ENCODE peak calls at places on chromosomes 12 and 14, in six cellular contexts. T is PC-3, Q is fibroblast of lung, E is neural progenitor cell, I is OCI-LY7, W is IMR-90. U is an unnamed sample. For H3K36me3, the result is how much of the 10 kb centered on the place peaks cover.

GRCh38 chr14:57066887-57067513 is 201.7 kb downstream of the EXOC5 start:
- DNase-seq in T (peak), Q (peak), E (peak), I (peak), W (peak), U (peak)

GRCh38 chr14:93832665-93833064 is 44.4 kb upstream of the PRIMA1 start:
- DNase-seq in T (no peak), Q (no peak), E (no peak), I (no peak), W (no peak), U (no peak)

GRCh38 chr14:92649066-92649465 is 99.4 kb downstream of the LGMN start:
- DNase-seq in T (no peak), Q (no peak), E (no peak), I (no peak), W (no peak), U (no peak)

GRCh38 chr12:112716099-112717093 is 75.2 kb upstream of the RPH3A start:
- DNase-seq in T (no peak), Q (no peak), E (peak), I (peak), W (no peak), U (no peak)

GRCh38 chr14:91374287-91374880 is 43.2 kb downstream of the CCDC88C start:
- DNase-seq in T (no peak), Q (no peak), E (peak), I (peak), W (no peak), U (no peak)

GRCh38 chr14:79856357-79856756 is 354.9 kb downstream of the DIO2 start:
- DNase-seq in T (no peak), Q (peak), E (no peak), I (no peak), W (peak), U (no peak)

GRCh38 chr12:91574975-91575374 is 392.4 kb upstream of the DCN start:
- DNase-seq in T (no peak), Q (no peak), E (no peak), I (no peak), W (no peak), U (peak)

GRCh38 chr12:9674226-9674590 is 4.7 kb downstream of the CLEC2D start:
- DNase-seq in T (no peak), Q (no peak), E (no peak), I (peak), W (no peak), U (no peak)

GRCh38 chr14:62081956-62082355 is 319.7 kb downstream of the SNAPC1 start:
- DNase-seq in T (no peak), Q (no peak), E (no peak), I (peak), W (no peak), U (no peak)

GRCh38 chr14:75751291-75751690 is 90.2 kb downstream of the TTLL5 start:
- DNase-seq in T (no peak), Q (peak), E (no peak), I (no peak), W (peak), U (no peak)

GRCh38 chr12:69555461-69555860 is 29.8 kb upstream of the CCT2 start:
- DNase-seq in T (peak), Q (peak), E (no peak), I (no peak), W (peak), U (no peak)

GRCh38 chr12:112488257-112488926 is 69.6 kb downstream of the PTPN11 start:
- DNase-seq in T (no peak), Q (no peak), E (no peak), I (no peak), W (no peak), U (no peak)

GRCh38 chr14:34692348-34692747 is 22.0 kb downstream of the CFL2 start:
- DNase-seq in T (no peak), Q (no peak), E (no peak), I (no peak), W (no peak), U (no peak)

GRCh38 chr14:99764222-99764706 is 28.9 kb upstream of the EML1 start:
- DNase-seq in T (no peak), Q (no peak), E (no peak), I (no peak), W (no peak), U (no peak)

GRCh38 chr12:75722714-75723200 is 211.3 kb upstream of the KRR1 start:
- DNase-seq in T (peak), Q (peak), E (no peak), I (peak), W (peak), U (peak)

GRCh38 chr12:79069009-79069408 is 204.4 kb downstream of the SYT1 start:
- DNase-seq in T (no peak), Q (no peak), E (no peak), I (no peak), W (no peak), U (peak)

GRCh38 chr14:98754343-98755025 is 517.5 kb downstream of the BCL11B start:
- DNase-seq in T (no peak), Q (peak), E (no peak), I (no peak), W (no peak), U (no peak)

GRCh38 chr12:82912406-82912805 is 225.7 kb downstream of the TMTC2 start:
- DNase-seq in T (peak), Q (peak), E (no peak), I (no peak), W (peak), U (no peak)

GRCh38 chr12:117404940-117405339 is 43.5 kb upstream of the NOS1 start:
- DNase-seq in T (no peak), Q (no peak), E (no peak), I (no peak), W (no peak), U (no peak)

GRCh38 chr14:101665478-101666078 is 95.9 kb upstream of the PPP2R5C start:
- DNase-seq in T (peak), Q (peak), E (peak), I (peak), W (peak), U (peak)

GRCh38 chr14:39246618-39247017 is 12.9 kb downstream of the MIA2 start:
- DNase-seq in T (no peak), Q (no peak), E (no peak), I (no peak), W (peak), U (no peak)

GRCh38 chr12:22812531-22812930 is 187.6 kb downstream of the ETNK1 start:
- DNase-seq in T (peak), Q (no peak), E (no peak), I (no peak), W (no peak), U (no peak)

GRCh38 chr12:5512585-5512970 is 80.7 kb downstream of the NTF3 start:
- DNase-seq in T (no peak), Q (no peak), E (no peak), I (no peak), W (no peak), U (no peak)

DNA sequence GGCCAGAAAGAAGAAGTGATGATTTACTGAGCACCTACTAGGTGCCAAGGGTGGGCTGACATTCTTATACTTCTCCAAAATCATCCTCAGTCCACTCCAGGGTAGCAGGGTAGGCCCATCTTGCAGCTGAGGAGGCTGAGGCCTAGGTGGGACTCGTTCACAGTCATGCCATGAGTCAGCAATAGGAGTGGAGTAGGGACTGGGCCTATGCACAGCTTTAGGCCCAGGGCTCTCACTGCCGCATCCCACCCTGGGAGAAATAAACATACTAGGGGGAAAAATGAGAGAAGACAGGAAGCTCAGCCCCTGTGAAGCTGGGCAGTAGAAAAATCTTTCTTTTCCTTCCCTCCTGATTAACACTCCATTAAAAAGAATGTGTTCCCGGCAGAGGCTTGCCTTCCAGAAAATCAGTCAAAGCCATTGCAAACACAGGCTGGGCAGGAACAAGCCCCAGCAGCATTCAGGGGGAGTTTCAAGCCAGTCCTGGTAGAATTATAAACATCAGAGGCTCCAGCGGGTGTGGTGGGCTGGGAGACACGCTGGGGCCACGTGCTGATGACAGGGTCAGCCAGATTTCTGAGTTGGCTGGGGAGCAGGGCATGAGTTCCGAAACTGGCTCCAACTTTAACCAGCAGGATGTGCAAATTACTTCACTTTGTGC is 1.8 kb downstream of the HSPB8 start:
- DNase-seq in T (no peak), Q (peak), E (no peak), I (no peak), W (peak), U (no peak)
- H2AFZ ChIP-seq in T (peak), Q (no peak), E (no peak), I (no peak), W (peak), U (no peak)

GRCh38 chr12:77042834-77043233 is 22.5 kb downstream of the E2F7 start:
- DNase-seq in T (no peak), Q (no peak), E (no peak), I (no peak), W (no peak), U (no peak)

GRCh38 chr12:77053259-77053658 is 12.1 kb downstream of the E2F7 start:
- DNase-seq in T (no peak), Q (no peak), E (no peak), I (no peak), W (no peak), U (no peak)

GRCh38 chr12:77045183-77045582 is 20.2 kb downstream of the E2F7 start:
- DNase-seq in T (no peak), Q (no peak), E (no peak), I (no peak), W (no peak), U (no peak)

GRCh38 chr12:77049767-77050353 is 15.5 kb downstream of the E2F7 start:
- DNase-seq in T (peak), Q (peak), E (peak), I (peak), W (peak), U (peak)

DNA sequence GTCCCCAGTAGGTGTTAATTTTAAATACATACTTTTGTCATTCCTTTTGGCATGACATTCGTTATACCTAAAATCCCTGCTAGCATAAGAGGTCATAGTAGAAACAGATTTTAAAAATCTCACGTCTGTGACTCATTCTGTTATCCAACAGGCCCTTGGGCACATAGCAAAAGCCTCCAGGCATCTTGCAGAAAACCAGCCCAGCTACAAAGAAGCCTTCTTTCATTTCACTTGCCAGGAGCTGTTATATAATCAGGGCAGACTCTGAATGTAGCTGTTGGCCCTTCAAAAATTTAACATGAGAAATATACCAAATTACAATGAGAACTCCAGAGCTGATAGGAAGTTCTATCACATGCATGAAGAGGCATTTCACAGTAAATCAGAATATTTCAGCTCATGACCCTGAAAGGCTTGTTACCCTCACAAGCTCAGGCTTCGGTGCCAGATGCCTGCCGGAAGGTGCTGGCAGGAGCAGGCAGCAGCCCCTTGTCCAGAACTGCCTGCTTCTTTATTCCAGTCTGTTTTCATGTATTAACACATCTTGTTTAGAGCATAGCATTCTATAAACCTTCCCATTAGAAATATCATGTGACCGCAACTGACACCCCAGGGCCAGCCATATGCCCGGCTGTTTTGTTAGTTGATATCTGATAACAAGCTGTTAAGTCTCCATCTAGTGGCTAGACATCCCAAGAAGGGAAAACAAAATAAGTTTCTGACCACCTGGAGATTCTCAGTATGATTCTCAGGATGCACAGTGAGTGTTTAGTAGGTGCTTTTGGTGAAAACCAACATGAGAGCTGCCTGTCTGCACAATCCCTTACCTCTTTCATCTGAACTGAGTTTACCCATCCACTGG is 17.8 kb downstream of the E2F7 start:
- DNase-seq in T (no peak), Q (peak), E (no peak), I (no peak), W (no peak), U (no peak)
- H3K36me3 ChIP-seq in T (half or more), Q (under half), E (under half), I (half or more), W (under half), U (under half)

GRCh38 chr12:12788675-12789368 is 3.4 kb downstream of the APOLD1 start:
- DNase-seq in T (peak), Q (peak), E (peak), I (peak), W (peak), U (peak)
- H2AFZ ChIP-seq in T (no peak), Q (peak), E (peak), I (no peak), W (peak), U (no peak)

DNA sequence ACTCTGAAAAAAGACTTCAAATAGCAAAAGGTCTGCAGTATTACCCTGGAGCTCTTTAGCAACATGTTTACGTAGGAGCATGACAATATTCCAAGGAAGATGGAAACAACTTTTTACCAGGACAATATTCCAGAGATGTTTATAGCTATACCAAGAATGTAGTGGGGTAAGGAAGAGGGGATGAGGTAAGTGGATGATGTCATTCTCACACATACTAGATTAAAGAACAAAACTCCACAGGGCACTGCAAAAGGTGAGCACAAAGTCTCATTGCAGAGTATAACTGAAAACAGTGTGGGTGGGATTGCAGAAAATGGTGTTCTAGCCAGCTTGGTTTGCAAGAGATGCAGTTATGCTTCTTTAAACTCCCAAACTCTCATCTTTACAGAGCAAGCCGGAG is 8.4 kb downstream of the CMTM5 start:
- DNase-seq in T (no peak), Q (no peak), E (no peak), I (no peak), W (no peak), U (no peak)
- H3K36me3 ChIP-seq in T (under half), Q (under half), E (under half), I (under half), W (under half), U (under half)

DNA sequence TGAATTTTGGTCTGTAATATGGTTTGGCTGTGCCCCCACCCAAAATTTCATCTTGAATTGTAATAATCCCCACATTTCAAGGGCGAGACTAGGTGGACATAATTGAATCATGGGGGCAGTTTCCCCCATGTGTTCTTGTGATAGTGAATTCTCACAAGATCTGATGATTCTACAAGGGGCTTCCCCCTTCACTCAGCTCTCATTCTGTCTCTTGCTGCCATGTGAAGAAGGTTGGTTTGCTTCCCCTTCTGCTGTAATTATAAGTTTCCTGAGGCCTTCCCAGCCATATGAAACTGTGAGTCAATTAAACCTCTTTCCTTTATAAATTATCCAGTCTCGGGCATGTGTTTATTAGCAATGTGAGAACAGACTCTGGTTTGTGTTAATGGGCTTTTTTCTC is 5.9 kb downstream of the LRRC9 start:
- DNase-seq in T (no peak), Q (no peak), E (no peak), I (no peak), W (no peak), U (no peak)
- H2AFZ ChIP-seq in T (no peak), Q (no peak), E (no peak), I (no peak), W (no peak), U (no peak)

GRCh38 chr12:105157598-105157997 is 50.1 kb downstream of the WASHC4 start:
- DNase-seq in T (no peak), Q (no peak), E (no peak), I (no peak), W (no peak), U (no peak)
- H3K36me3 ChIP-seq in T (half or more), Q (under half), E (under half), I (half or more), W (under half), U (under half)

GRCh38 chr12:33588082-33588712 is 148.6 kb upstream of the SYT10 start:
- DNase-seq in T (peak), Q (peak), E (peak), I (no peak), W (no peak), U (peak)
- H2AFZ ChIP-seq in T (peak), Q (no peak), E (no peak), I (no peak), W (no peak), U (peak)

GRCh38 chr12:124975276-124975675 is 13.7 kb downstream of the DHX37 start:
- DNase-seq in T (no peak), Q (no peak), E (no peak), I (no peak), W (no peak), U (no peak)

GRCh38 chr12:124980098-124980892 is 8.6 kb downstream of the DHX37 start:
- DNase-seq in T (no peak), Q (no peak), E (no peak), I (no peak), W (no peak), U (no peak)

GRCh38 chr12:124976999-124977398 is 11.9 kb downstream of the DHX37 start:
- DNase-seq in T (no peak), Q (no peak), E (no peak), I (no peak), W (no peak), U (no peak)

GRCh38 chr12:124979568-124979967 is 9.4 kb downstream of the DHX37 start:
- DNase-seq in T (no peak), Q (no peak), E (peak), I (no peak), W (no peak), U (no peak)
- H3K36me3 ChIP-seq in T (half or more), Q (under half), E (under half), I (half or more), W (half or more), U (under half)